ENCODE peak calls at places on chromosomes 2 and 18, in five cellular contexts. S is left ventricle myocardium superior; E is stimulated activated CD8-positive, alpha-beta memory T cell treated with anti-CD3 and anti-CD28 coated beads, Interleukin-4, amount 100 ng/mL, for 4 hours; R is activated naive CD8-positive, alpha-beta T cell treated with anti-CD3 and anti-CD28 coated beads for 36 hours; B is activated CD4-positive, alpha-beta T cell treated with anti-CD3 and anti-CD28 coated beads, Interleukin-2, amount 50 U/mL, for 1 hour. L is an unnamed sample.

GRCh38 chr2:240953426-240954425 is 44.7 kb upstream of the SNED1 start:
- DNase-seq in S (no peak), E (no peak), R (no peak), B (no peak), L (peak)

GRCh38 chr2:72214429-72215143 is 66.9 kb upstream of the CYP26B1 start:
- DNase-seq in S (no peak), E (no peak), R (no peak), B (no peak), L (no peak)

GRCh38 chr18:63257453-63257852 is 62.1 kb downstream of the BCL2 start:
- DNase-seq in S (no peak), E (no peak), R (no peak), B (no peak), L (no peak)

GRCh38 chr18:79876497-79876896 is 75.0 kb downstream of the SLC66A2 start:
- DNase-seq in S (peak), E (no peak), R (no peak), B (no peak), L (peak)

GRCh38 chr2:196252408-196253114 is 81.2 kb upstream of the STK17B start:
- DNase-seq in S (no peak), E (no peak), R (no peak), B (no peak), L (no peak)

GRCh38 chr2:74560591-74560990 is 6.1 kb downstream of the DOK1 start:
- DNase-seq in S (no peak), E (no peak), R (no peak), B (no peak), L (no peak)

GRCh38 chr2:208407667-208408066 is 1.1 kb downstream of the PTH2R start:
- DNase-seq in S (no peak), E (no peak), R (no peak), B (no peak), L (no peak)

GRCh38 chr2:176107731-176108181 is 676 bp downstream of the HOXD11 start:
- DNase-seq in S (no peak), E (no peak), R (no peak), B (no peak), L (no peak)

GRCh38 chr18:55753643-55754255 is 165.8 kb upstream of the TCF4 start:
- DNase-seq in S (no peak), E (no peak), R (no peak), B (no peak), L (no peak)

GRCh38 chr2:225104971-225105370 is 62.7 kb upstream of the DOCK10 start:
- DNase-seq in S (no peak), E (no peak), R (no peak), B (no peak), L (no peak)

GRCh38 chr2:240918258-240919091 is 12.3 kb downstream of the CROCC2 start:
- DNase-seq in S (peak), E (no peak), R (peak), B (no peak), L (peak)

GRCh38 chr2:26324903-26325302 is 21.0 kb upstream of the SELENOI start:
- DNase-seq in S (no peak), E (no peak), R (no peak), B (no peak), L (no peak)

GRCh38 chr2:167451496-167452289 is 563.4 kb downstream of the XIRP2 start:
- DNase-seq in S (no peak), E (no peak), R (no peak), B (no peak), L (no peak)

GRCh38 chr2:105081006-105081701 is 43.3 kb downstream of the MRPS9 start:
- DNase-seq in S (no peak), E (no peak), R (no peak), B (no peak), L (no peak)

GRCh38 chr2:232444409-232445148 is 11.4 kb upstream of the ALPI start:
- DNase-seq in S (no peak), E (peak), R (peak), B (peak), L (no peak)

GRCh38 chr2:45691152-45691551 is 39.7 kb downstream of the PRKCE start:
- DNase-seq in S (no peak), E (no peak), R (no peak), B (no peak), L (no peak)

GRCh38 chr18:58015045-58015444 is 29.0 kb upstream of the NEDD4L start:
- DNase-seq in S (no peak), E (no peak), R (no peak), B (no peak), L (no peak)

GRCh38 chr2:56230171-56230570 is 46.4 kb downstream of the CCDC85A start:
- DNase-seq in S (no peak), E (no peak), R (no peak), B (no peak), L (no peak)

GRCh38 chr2:99602475-99602874 is 112.7 kb upstream of the REV1 start:
- DNase-seq in S (no peak), E (no peak), R (no peak), B (no peak), L (no peak)

GRCh38 chr2:177147093-177147694 is 65.4 kb upstream of the HNRNPA3 start:
- DNase-seq in S (no peak), E (no peak), R (no peak), B (no peak), L (no peak)

GRCh38 chr2:227301523-227301922 is 23.5 kb upstream of the MFF start:
- DNase-seq in S (no peak), E (no peak), R (no peak), B (no peak), L (no peak)

GRCh38 chr2:38147333-38148121 is 71.6 kb upstream of the CYP1B1 start:
- DNase-seq in S (no peak), E (no peak), R (no peak), B (no peak), L (no peak)

L was measured in Right ventricle myocardium inferior.